ENCODE peak calls at places on chromosomes 1 and 21, in seven cellular contexts. E is GM06990; J is dorsolateral prefrontal cortex; C is AG10803; K is CD8-positive, alpha-beta T cell; G is pancreas; Q is fibroblast of lung. R is an unnamed sample.
A peak's percentile ranks its signal among the peaks of the same experiment; 100 is the strongest.

GRCh38 chr1:62450301-62450700 is 13.5 kb downstream of the USP1 start:
- DNase-seq in E (no peak), J (no peak), C (no peak), K (no peak), G (no peak), Q (no peak), R (no peak)

GRCh38 chr1:194296201-194296600 is 1109.8 kb upstream of the B3GALT2 start:
- DNase-seq in E (no peak), J (no peak), C (no peak), K (no peak), G (no peak), Q (peak; percentile 28), R (no peak)

GRCh38 chr21:46049890-46050650 is 47.8 kb upstream of the COL6A2 start:
- DNase-seq in E (no peak), J (no peak), C (no peak), K (no peak), G (no peak), Q (no peak), R (no peak)

GRCh38 chr1:224253721-224254120 is 70.7 kb downstream of the DEGS1 start:
- DNase-seq in E (no peak), J (no peak), C (peak; percentile 26), K (no peak), G (no peak), Q (peak; percentile 72), R (no peak)

GRCh38 chr1:177429234-177429633 is 258.5 kb downstream of the BRINP2 start:
- DNase-seq in E (no peak), J (no peak), C (no peak), K (no peak), G (no peak), Q (no peak), R (no peak)

GRCh38 chr21:38661296-38662223 is 144.2 kb upstream of the ETS2 start:
- DNase-seq in E (peak; percentile 6), J (no peak), C (peak; percentile 69), K (no peak), G (no peak), Q (peak; percentile 74), R (peak; percentile 68)

GRCh38 chr1:244111008-244111407 is 59.9 kb downstream of the ZBTB18 start:
- DNase-seq in E (no peak), J (no peak), C (no peak), K (no peak), G (no peak), Q (no peak), R (no peak)

GRCh38 chr1:244599937-244600350 is 53.0 kb upstream of the DESI2 start:
- DNase-seq in E (peak; percentile 31), J (no peak), C (peak; percentile 87), K (no peak), G (no peak), Q (peak; percentile 97), R (peak; percentile 94)

GRCh38 chr1:84825161-84825560 is 67.8 kb downstream of the LPAR3 start:
- DNase-seq in E (no peak), J (no peak), C (no peak), K (no peak), G (no peak), Q (no peak), R (no peak)

GRCh38 chr1:6743189-6744101 is 41.8 kb upstream of the CAMTA1 start:
- DNase-seq in E (peak; percentile 56), J (peak; percentile 21), C (peak; percentile 89), K (no peak), G (no peak), Q (peak; percentile 90), R (peak; percentile 92)

GRCh38 chr1:110551278-110551809 is 32.4 kb upstream of the KCNA10 start:
- DNase-seq in E (no peak), J (no peak), C (no peak), K (no peak), G (no peak), Q (no peak), R (no peak)

GRCh38 chr1:149966405-149966804 is 29.7 kb upstream of the MTMR11 start:
- DNase-seq in E (no peak), J (no peak), C (no peak), K (no peak), G (no peak), Q (no peak), R (no peak)

GRCh38 chr1:15523922-15524282 is at the start of gene CASP9:
- DNase-seq in E (no peak), J (no peak), C (no peak), K (no peak), G (no peak), Q (no peak), R (no peak)

GRCh38 chr1:192448026-192448578 is 127.5 kb upstream of the RGS1 start:
- DNase-seq in E (no peak), J (no peak), C (peak; percentile 5), K (no peak), G (no peak), Q (peak; percentile 54), R (no peak)

GRCh38 chr1:118147542-118147941 is 37.5 kb downstream of the SPAG17 start:
- DNase-seq in E (no peak), J (no peak), C (peak; percentile 91), K (no peak), G (no peak), Q (peak; percentile 81), R (peak; percentile 60)

GRCh38 chr1:172970186-172970585 is 80.6 kb downstream of the TNFSF18 start:
- DNase-seq in E (no peak), J (no peak), C (peak; percentile 36), K (no peak), G (no peak), Q (peak; percentile 61), R (peak; percentile 41)

GRCh38 chr1:244494659-244495058 is 33.6 kb downstream of the CATSPERE start:
- DNase-seq in E (no peak), J (no peak), C (no peak), K (no peak), G (no peak), Q (no peak), R (no peak)

GRCh38 chr1:7136166-7136953 is 351.1 kb downstream of the CAMTA1 start:
- DNase-seq in E (no peak), J (no peak), C (peak; percentile 12), K (no peak), G (no peak), Q (peak; percentile 72), R (no peak)

GRCh38 chr1:20083178-20083944 is 13.4 kb downstream of the PLA2G5 start:
- DNase-seq in E (no peak), J (no peak), C (no peak), K (no peak), G (no peak), Q (no peak), R (no peak)

GRCh38 chr1:115867216-115867615 is 26.3 kb upstream of the NHLH2 start:
- DNase-seq in E (no peak), J (no peak), C (no peak), K (no peak), G (no peak), Q (no peak), R (no peak)

GRCh38 chr1:40477680-40478057 is 579 bp downstream of the ZFP69 start:
- DNase-seq in E (no peak), J (no peak), C (no peak), K (peak; percentile 9), G (no peak), Q (peak; percentile 28), R (peak; percentile 33)

GRCh38 chr1:29620631-29621030 is 384.3 kb downstream of the PTPRU start:
- DNase-seq in E (no peak), J (no peak), C (no peak), K (no peak), G (no peak), Q (no peak), R (no peak)

GRCh38 chr1:29624320-29624719 is 388.0 kb downstream of the PTPRU start:
- DNase-seq in E (no peak), J (no peak), C (no peak), K (no peak), G (no peak), Q (no peak), R (no peak)

GRCh38 chr1:29623501-29623900 is 387.2 kb downstream of the PTPRU start:
- DNase-seq in E (no peak), J (no peak), C (no peak), K (no peak), G (no peak), Q (no peak), R (no peak)

GRCh38 chr1:29624747-29625420 is 388.6 kb downstream of the PTPRU start:
- DNase-seq in E (no peak), J (no peak), C (no peak), K (no peak), G (no peak), Q (no peak), R (no peak)

DNA sequence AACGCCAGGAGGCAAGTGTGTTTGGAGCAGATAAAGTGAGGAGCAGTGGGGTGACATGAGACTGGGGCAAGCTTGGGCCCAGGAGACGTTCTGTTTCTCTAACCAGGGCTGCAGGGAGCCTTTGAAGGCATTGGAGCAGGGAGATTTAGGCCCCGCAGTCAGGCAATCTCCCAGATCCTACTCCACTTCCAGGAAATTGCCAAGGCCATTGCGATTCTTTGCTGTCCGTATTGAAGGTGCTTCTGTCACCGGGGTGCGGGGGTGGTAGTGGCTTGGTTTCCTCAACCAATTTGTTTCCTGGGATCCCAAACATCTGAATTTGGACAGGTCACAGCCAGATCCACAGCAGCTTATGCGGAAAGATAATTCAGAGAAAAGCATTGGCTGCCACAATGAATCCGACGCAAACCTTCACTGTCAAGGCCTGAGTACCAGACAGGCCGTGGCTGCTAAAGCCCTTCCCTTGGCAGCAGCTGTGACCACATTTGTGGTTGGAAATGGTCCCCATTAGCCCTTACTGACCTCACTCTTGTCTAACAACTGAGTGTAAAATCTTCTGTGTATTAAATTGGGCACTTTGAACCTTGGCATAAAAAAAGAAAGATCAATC is 385.6 kb downstream of the PTPRU start:
- DNase-seq in E (no peak), J (no peak), C (peak; percentile 3), K (no peak), G (no peak), Q (peak; percentile 43), R (no peak)
- TF ChIP-seq CTCF in E (no peak), J (no peak), C (no peak), K (no peak), G (no peak), Q (no peak), R (no peak)

GRCh38 chr1:220879509-220880366 is 495 bp downstream of the HLX start:
- DNase-seq in E (peak; percentile 43), J (no peak), C (peak; percentile 44), K (no peak), G (peak; percentile 46), Q (peak; percentile 56), R (peak; percentile 45)
- H3K4me3 ChIP-seq in E (peak overlapping the region; percentile 67), J (peak overlapping the region; percentile 78), C (peak overlapping the region; percentile 80), K (peak overlapping the region; percentile 37), G (peak overlapping the region; percentile 75), Q (peak overlapping the region; percentile 84), R (peak overlapping the region; percentile 85)

DNA sequence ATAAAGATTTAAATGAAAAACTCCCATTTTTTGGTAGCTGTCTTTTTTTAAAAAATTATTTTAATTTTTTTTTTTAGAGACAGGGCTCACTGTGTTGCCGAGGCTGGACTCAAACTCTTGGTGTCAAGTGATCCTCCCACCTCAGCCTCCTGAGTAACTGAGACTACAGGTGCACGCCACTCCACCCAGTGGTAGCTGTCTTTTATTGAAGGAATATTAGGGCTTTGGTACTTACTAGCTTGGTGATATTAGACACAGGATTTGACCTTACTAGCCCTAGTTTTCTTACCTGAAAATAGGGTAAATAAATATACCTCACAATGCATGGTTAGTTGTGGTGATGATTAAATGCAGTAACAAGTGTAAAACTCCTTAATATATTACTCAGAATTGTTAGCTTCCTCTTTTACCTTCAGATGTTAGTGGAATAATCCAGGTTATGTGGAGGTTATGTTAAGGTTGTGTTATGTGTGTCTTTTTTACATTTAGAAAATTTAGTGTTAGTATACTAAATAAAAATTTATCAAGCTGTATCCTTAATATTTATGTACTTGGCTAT is 66.8 kb downstream of the PHACTR4 start:
- DNase-seq in E (no peak), J (no peak), C (no peak), K (no peak), G (no peak), Q (no peak), R (no peak)
- TF ChIP-seq CTCF in E (peak; percentile 16), J (no peak), C (no peak), K (no peak), G (no peak), Q (no peak), R (no peak)

GRCh38 chr1:153547560-153548551 is 1.2 kb downstream of the S100A3 start:
- DNase-seq in E (no peak), J (no peak), C (no peak), K (no peak), G (no peak), Q (no peak), R (no peak)
- H3K4me3 ChIP-seq in E (no peak overlapping the region), J (no peak overlapping the region), C (peak overlapping the region; percentile 92), K (no peak overlapping the region), G (no peak overlapping the region), Q (no peak overlapping the region), R (no peak overlapping the region)

R was measured in fibroblast of the aortic adventitia.